ENCODE peak calls at places on chromosomes 4 and X, in ten cellular contexts. I, D, H, G, C, V, J, L, B and S are unnamed samples.

GRCh38 chr4:26015133-26015651 is 101.2 kb downstream of the SMIM20 start:
- DNase-seq in I (no peak), D (no peak), H (no peak), G (no peak), C (no peak), V (peak; percentile 98), J (peak; percentile 86), L (peak; percentile 81), B (peak; percentile 89), S (no peak)

GRCh38 chr4:84870398-84871163 is 95.9 kb downstream of the WDFY3 start:
- DNase-seq in I (peak; percentile 15), D (no peak), H (no peak), G (peak; percentile 9), C (no peak), V (peak; percentile 90), J (peak; percentile 81), L (peak; percentile 89), B (peak; percentile 43), S (no peak)

GRCh38 chrX:4570141-4570540 is 856.7 kb upstream of the PRKX start:
- DNase-seq in I (no peak), D (no peak), H (no peak), G (no peak), C (no peak), V (peak; percentile 0), J (no peak), L (no peak), B (no peak), S (no peak)

GRCh38 chr4:39476181-39476873 is 17.5 kb downstream of the LIAS start:
- DNase-seq in I (no peak), D (no peak), H (no peak), G (no peak), C (no peak), V (no peak), J (no peak), L (peak; percentile 5), B (no peak), S (no peak)

GRCh38 chr4:168654206-168655174 is 157.6 kb downstream of the PALLD start:
- DNase-seq in I (no peak), D (no peak), H (no peak), G (no peak), C (no peak), V (no peak), J (no peak), L (no peak), B (no peak), S (peak; percentile 83)

GRCh38 chrX:2705461-2705860 is 14.4 kb downstream of the CD99 start:
- DNase-seq in I (no peak), D (no peak), H (no peak), G (no peak), C (no peak), V (no peak), J (no peak), L (no peak), B (no peak), S (no peak)

GRCh38 chr4:142353149-142353738 is 492.9 kb downstream of the INPP4B start:
- DNase-seq in I (no peak), D (peak; percentile 6), H (no peak), G (peak; percentile 8), C (peak; percentile 39), V (peak; percentile 78), J (peak; percentile 38), L (peak; percentile 63), B (peak; percentile 88), S (no peak)

GRCh38 chr4:38322709-38323108 is 341.3 kb upstream of the KLF3 start:
- DNase-seq in I (peak; percentile 47), D (no peak), H (no peak), G (no peak), C (no peak), V (peak; percentile 87), J (peak; percentile 60), L (peak; percentile 63), B (peak; percentile 94), S (no peak)